ENCODE peak calls at places on chromosomes 11 and 22, in five cellular contexts. M is activated naive CD4-positive, alpha-beta T cell treated with anti-CD3 and anti-CD28 coated beads, Interleukin-2, amount 10 ng/mL, durations not matched to agents 7 days and 5 days; F is activated CD4-positive, alpha-beta T cell treated with anti-CD3 and anti-CD28 coated beads, Interleukin-2, amount 50 U/mL, for 24 hours; L is A549; S is activated CD4-positive, CD25-positive, alpha-beta regulatory T cell. J is an unnamed sample.
A peak's percentile ranks its signal among the peaks of the same experiment; 100 is the strongest.

GRCh38 chr11:132158091-132158490 is 787.7 kb downstream of the NTM start:
- DNase-seq in M (no peak), F (no peak), L (peak; percentile 17), S (no peak), J (peak; percentile 38)

GRCh38 chr11:112302226-112302868 is 41.7 kb upstream of the PLET1 start:
- DNase-seq in M (no peak), F (no peak), L (peak; percentile 6), S (no peak), J (no peak)

GRCh38 chr11:10934293-10934850 is 76.5 kb upstream of the ZBED5 start:
- DNase-seq in M (peak; percentile 30), F (no peak), L (no peak), S (no peak), J (peak; percentile 35)

GRCh38 chr11:116310215-116310614 is 462.6 kb downstream of the BUD13 start:
- DNase-seq in M (no peak), F (no peak), L (no peak), S (no peak), J (no peak)

GRCh38 chr11:88301478-88302140 is 35.9 kb downstream of the CTSC start:
- DNase-seq in M (no peak), F (no peak), L (no peak), S (no peak), J (no peak)

GRCh38 chr11:110356769-110357671 is 60.6 kb upstream of the RDX start:
- DNase-seq in M (no peak), F (no peak), L (peak; percentile 92), S (no peak), J (no peak)

GRCh38 chr22:20979243-20979809 is 2.8 kb upstream of the LZTR1 start:
- DNase-seq in M (peak; percentile 80), F (peak; percentile 39), L (no peak), S (no peak), J (peak; percentile 76)

GRCh38 chr11:36009469-36009868 is 65.6 kb downstream of the LDLRAD3 start:
- DNase-seq in M (no peak), F (no peak), L (no peak), S (no peak), J (no peak)

GRCh38 chr11:113874096-113874919 is 1.1 kb downstream of the USP28 start:
- DNase-seq in M (no peak), F (no peak), L (no peak), S (no peak), J (no peak)

GRCh38 chr11:100949443-100949842 is 180.2 kb downstream of the PGR start:
- DNase-seq in M (no peak), F (no peak), L (no peak), S (no peak), J (no peak)

GRCh38 chr11:12973529-12974181 is 35.5 kb upstream of the RASSF10 start:
- DNase-seq in M (no peak), F (no peak), L (no peak), S (no peak), J (peak; percentile 49)

GRCh38 chr22:29265929-29266328 is 1.9 kb downstream of the RHBDD3 start:
- DNase-seq in M (no peak), F (no peak), L (no peak), S (no peak), J (no peak)

GRCh38 chr11:3737386-3737933 is 59.9 kb downstream of the NUP98 start:
- DNase-seq in M (no peak), F (no peak), L (no peak), S (no peak), J (no peak)

GRCh38 chr11:4699697-4700435 is 2.2 kb upstream of the OR51E2 start:
- DNase-seq in M (no peak), F (no peak), L (no peak), S (no peak), J (no peak)

GRCh38 chr11:16126361-16126760 is 230.0 kb downstream of the SOX6 start:
- DNase-seq in M (no peak), F (no peak), L (no peak), S (no peak), J (no peak)

GRCh38 chr11:103581680-103582265 is 454.7 kb upstream of the DDI1 start:
- DNase-seq in M (no peak), F (no peak), L (no peak), S (no peak), J (no peak)

GRCh38 chr11:1948389-1948788 is 1.3 kb downstream of the MRPL23 start:
- DNase-seq in M (no peak), F (no peak), L (no peak), S (no peak), J (no peak)

GRCh38 chr11:73410627-73411026 is 34.4 kb downstream of the RELT start:
- DNase-seq in M (no peak), F (no peak), L (no peak), S (no peak), J (no peak)

GRCh38 chr11:4697583-4697982 is at the start of gene OR51E2:
- DNase-seq in M (no peak), F (no peak), L (no peak), S (no peak), J (no peak)

GRCh38 chr11:115885446-115885978 is 381.3 kb upstream of the CADM1 start:
- DNase-seq in M (no peak), F (no peak), L (no peak), S (no peak), J (no peak)

GRCh38 chr11:16738949-16739262 is 459 bp downstream of the C11orf58 start:
- DNase-seq in M (no peak), F (no peak), L (no peak), S (no peak), J (no peak)

GRCh38 chr11:120335596-120335927 is 651 bp upstream of the ARHGEF12 start:
- DNase-seq in M (no peak), F (no peak), L (no peak), S (no peak), J (peak; percentile 33)

GRCh38 chr11:92322225-92322624 is 97.6 kb downstream of the FAT3 start:
- DNase-seq in M (no peak), F (no peak), L (no peak), S (no peak), J (no peak)

GRCh38 chr11:115276182-115276581 is 228.0 kb downstream of the CADM1 start:
- DNase-seq in M (no peak), F (no peak), L (no peak), S (no peak), J (no peak)

GRCh38 chr11:75035911-75036536 is 47.3 kb downstream of the NEU3 start:
- DNase-seq in M (no peak), F (no peak), L (no peak), S (no peak), J (peak; percentile 52)

GRCh38 chr11:79371152-79371551 is 69.7 kb downstream of the TENM4 start:
- DNase-seq in M (no peak), F (no peak), L (no peak), S (no peak), J (no peak)

GRCh38 chr11:73386026-73386425 is 9.8 kb downstream of the RELT start:
- DNase-seq in M (no peak), F (no peak), L (no peak), S (no peak), J (no peak)

J was measured in small intestine.